ENCODE peak calls at places on chromosome 3, in eight cellular contexts. Q, D, R, U, S, J, L and G are unnamed samples.

GRCh38 chr3:139481116-139481515 is 4.8 kb upstream of the RBP2 start:
- DNase-seq in Q (no peak), D (no peak), R (no peak), U (peak), S (no peak), J (no peak), L (no peak), G (no peak)

GRCh38 chr3:52428151-52429005 is 16.5 kb downstream of the SEMA3G start:
- DNase-seq in Q (peak), D (peak), R (peak), U (peak), S (peak), J (no peak), L (peak), G (no peak)

GRCh38 chr3:132343018-132343612 is 25.9 kb downstream of the ACP3 start:
- DNase-seq in Q (no peak), D (peak), R (peak), U (peak), S (peak), J (no peak), L (no peak), G (no peak)

GRCh38 chr3:172201136-172201989 is 162.0 kb downstream of the FNDC3B start:
- DNase-seq in Q (no peak), D (peak), R (peak), U (peak), S (no peak), J (no peak), L (peak), G (peak)

GRCh38 chr3:17955411-17955810 is 213.0 kb upstream of the TBC1D5 start:
- DNase-seq in Q (no peak), D (no peak), R (no peak), U (no peak), S (no peak), J (no peak), L (no peak), G (no peak)

GRCh38 chr3:187694801-187695200 is 7.6 kb downstream of the RTP2 start:
- DNase-seq in Q (no peak), D (no peak), R (no peak), U (peak), S (no peak), J (no peak), L (no peak), G (no peak)

GRCh38 chr3:135751991-135752390 is 213.5 kb upstream of the PPP2R3A start:
- DNase-seq in Q (no peak), D (no peak), R (no peak), U (no peak), S (no peak), J (no peak), L (no peak), G (no peak)

GRCh38 chr3:134852893-134853351 is 57.9 kb downstream of the EPHB1 start:
- DNase-seq in Q (no peak), D (no peak), R (no peak), U (no peak), S (no peak), J (no peak), L (no peak), G (no peak)

GRCh38 chr3:130850044-130850797 is 43.7 kb upstream of the ATP2C1 start:
- DNase-seq in Q (peak), D (no peak), R (no peak), U (peak), S (peak), J (peak), L (no peak), G (peak)

GRCh38 chr3:38115645-38116427 is 21.1 kb downstream of the ACAA1 start:
- DNase-seq in Q (no peak), D (no peak), R (no peak), U (no peak), S (no peak), J (no peak), L (no peak), G (no peak)

GRCh38 chr3:70064194-70064787 is 64.8 kb downstream of the SAMMSON start:
- DNase-seq in Q (peak), D (peak), R (peak), U (peak), S (no peak), J (no peak), L (no peak), G (no peak)

GRCh38 chr3:64773150-64773549 is 85.3 kb upstream of the ADAMTS9 start:
- DNase-seq in Q (no peak), D (no peak), R (no peak), U (no peak), S (no peak), J (no peak), L (no peak), G (no peak)

GRCh38 chr3:176633511-176633910 is 563.8 kb downstream of the TBL1XR1 start:
- DNase-seq in Q (no peak), D (no peak), R (no peak), U (no peak), S (no peak), J (no peak), L (no peak), G (no peak)

GRCh38 chr3:117700573-117701360 is 991.2 kb downstream of the TUSC7 start:
- DNase-seq in Q (no peak), D (no peak), R (no peak), U (peak), S (no peak), J (no peak), L (no peak), G (no peak)

GRCh38 chr3:102307442-102307841 is 127.4 kb upstream of the ZPLD1 start:
- DNase-seq in Q (no peak), D (no peak), R (no peak), U (no peak), S (no peak), J (no peak), L (no peak), G (no peak)

GRCh38 chr3:172646439-172647015 is 64.3 kb downstream of the NCEH1 start:
- DNase-seq in Q (no peak), D (peak), R (peak), U (no peak), S (peak), J (no peak), L (no peak), G (peak)

GRCh38 chr3:46542801-46543201 is 23.3 kb downstream of the LRRC2 start:
- DNase-seq in Q (no peak), D (no peak), R (no peak), U (no peak), S (no peak), J (no peak), L (no peak), G (no peak)

GRCh38 chr3:118945834-118946233 is 88.8 kb downstream of the IGSF11 start:
- DNase-seq in Q (no peak), D (no peak), R (no peak), U (no peak), S (no peak), J (no peak), L (no peak), G (no peak)

GRCh38 chr3:10357592-10358308 is 36.8 kb upstream of the SEC13 start:
- DNase-seq in Q (peak), D (no peak), R (no peak), U (peak), S (no peak), J (no peak), L (peak), G (peak)

GRCh38 chr3:106765342-106765741 is 611.9 kb upstream of the CCDC54 start:
- DNase-seq in Q (peak), D (peak), R (no peak), U (peak), S (peak), J (no peak), L (peak), G (peak)

DNA sequence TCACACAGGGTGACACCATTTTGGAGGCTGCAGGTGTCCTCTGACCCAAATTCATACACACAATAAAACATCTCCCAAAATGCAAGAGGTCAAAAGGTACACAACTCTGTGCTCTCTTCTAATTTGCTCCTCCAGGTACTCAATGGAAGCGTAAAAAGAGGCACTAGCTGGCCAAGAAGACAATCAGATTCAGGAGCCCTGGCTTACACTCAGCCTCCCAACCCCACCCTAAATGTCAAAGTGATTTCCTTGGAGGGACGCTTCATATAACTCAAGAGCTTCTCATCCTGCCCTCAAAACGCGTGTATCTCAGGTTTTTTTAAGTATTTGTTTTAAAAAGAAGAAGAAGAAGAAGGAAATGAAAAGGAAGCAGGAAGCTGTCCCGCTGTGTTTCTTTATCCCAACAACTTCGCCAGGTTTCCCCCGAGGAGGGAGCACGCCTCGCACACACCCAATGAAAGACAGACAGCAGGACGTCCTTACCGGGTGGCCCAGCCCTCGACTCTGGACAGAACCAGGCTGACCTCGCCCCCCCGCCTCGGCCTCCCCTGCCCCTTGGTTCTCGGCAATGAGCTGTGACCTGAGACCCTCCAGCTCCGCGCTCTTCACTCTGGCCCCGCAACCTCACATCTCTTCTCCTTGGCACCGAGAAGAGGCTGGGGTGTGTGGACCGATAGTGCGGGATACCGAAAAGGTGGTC is 620.7 kb upstream of the ZNF385D start:
- DNase-seq in Q (no peak), D (no peak), R (no peak), U (no peak), S (no peak), J (no peak), L (no peak), G (no peak)
- H3K4me3 ChIP-seq in Q (peak), D (no peak), R (no peak), U (no peak), S (no peak), J (no peak), L (no peak), G (peak)

DNA sequence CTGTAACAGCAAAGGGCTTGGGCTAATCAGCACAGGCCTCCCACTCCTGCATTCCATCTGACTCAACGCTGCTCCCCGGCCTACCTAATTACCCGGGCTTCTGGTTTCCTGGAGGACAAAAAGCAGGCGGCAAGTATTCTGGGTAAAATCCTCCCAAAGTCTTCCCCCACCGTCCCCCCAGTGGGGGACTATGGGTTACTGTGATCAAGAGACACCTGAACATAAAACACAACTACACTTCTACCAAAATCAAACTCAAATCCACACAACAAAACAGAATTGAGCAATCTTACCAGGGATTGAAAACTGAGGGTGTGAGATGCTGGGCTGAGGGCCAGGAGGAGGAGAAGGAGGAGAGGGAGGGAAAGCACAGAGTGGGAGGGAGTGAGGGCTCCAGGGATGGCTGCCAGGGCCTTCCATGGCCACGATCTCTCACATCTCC is 8.9 kb upstream of the NCKIPSD start:
- DNase-seq in Q (peak), D (peak), R (peak), U (peak), S (peak), J (no peak), L (no peak), G (peak)
- H3K4me3 ChIP-seq in Q (no peak), D (no peak), R (no peak), U (peak), S (no peak), J (no peak), L (peak), G (peak)

DNA sequence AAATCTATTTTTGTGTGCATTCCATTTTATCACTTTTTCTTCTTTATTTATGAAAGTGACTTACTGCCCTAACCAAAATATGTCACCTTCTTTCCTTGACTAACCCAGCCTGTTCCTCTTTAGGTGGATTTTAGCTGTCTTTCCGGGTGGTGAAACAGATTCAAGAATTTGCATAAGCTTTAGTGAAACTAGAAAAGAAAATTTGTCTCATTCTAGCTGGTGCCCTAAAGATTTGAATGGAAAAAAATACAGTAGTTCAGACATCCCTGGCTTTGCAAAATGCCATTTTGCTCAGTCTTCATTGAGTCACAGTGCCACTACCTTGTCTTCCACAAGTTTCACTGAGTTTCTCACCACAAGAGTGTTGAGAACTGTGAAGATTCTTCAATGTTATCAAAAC is 28.2 kb upstream of the CCDC50 start:
- DNase-seq in Q (no peak), D (no peak), R (no peak), U (no peak), S (no peak), J (no peak), L (no peak), G (no peak)
- H3K4me3 ChIP-seq in Q (no peak), D (no peak), R (no peak), U (no peak), S (no peak), J (no peak), L (no peak), G (no peak)

GRCh38 chr3:138435840-138436239 is 1.4 kb downstream of the ESYT3 start:
- DNase-seq in Q (no peak), D (no peak), R (no peak), U (no peak), S (no peak), J (no peak), L (no peak), G (no peak)
- H3K4me3 ChIP-seq in Q (no peak), D (no peak), R (no peak), U (peak), S (no peak), J (no peak), L (no peak), G (no peak)

GRCh38 chr3:100902572-100902971 is 90.6 kb downstream of the ABI3BP start:
- DNase-seq in Q (no peak), D (no peak), R (no peak), U (peak), S (no peak), J (no peak), L (peak), G (peak)
- H3K4me3 ChIP-seq in Q (no peak), D (no peak), R (no peak), U (no peak), S (no peak), J (no peak), L (no peak), G (no peak)

GRCh38 chr3:5096368-5096767 is 25.7 kb upstream of the ARL8B start:
- DNase-seq in Q (no peak), D (no peak), R (no peak), U (no peak), S (no peak), J (no peak), L (no peak), G (no peak)
- H3K4me3 ChIP-seq in Q (no peak), D (no peak), R (no peak), U (no peak), S (no peak), J (no peak), L (no peak), G (no peak)